ENCODE peak calls at places on chromosomes 6 and 20, in five cellular contexts. One of them, this sample, is unnamed.

GRCh38 chr6:110748458-110748857 is 66.8 kb downstream of the CDK19 start:
- DNase-seq in mesenchymal stem cell: no peak
- DNase-seq in neuronal stem cell: no peak
- DNase-seq in mesendoderm: no peak
- DNase-seq in IMR-90: no peak
- DNase-seq in this sample: no peak

GRCh38 chr6:105300090-105300489 is 102.8 kb downstream of the PREP start:
- DNase-seq in mesenchymal stem cell: no peak
- DNase-seq in mesendoderm: no peak
- DNase-seq in neuronal stem cell: no peak
- DNase-seq in IMR-90: peak; percentile 43
- DNase-seq in this sample: no peak

GRCh38 chr6:139679516-139680179 is 305.2 kb upstream of the CITED2 start:
- DNase-seq in mesenchymal stem cell: peak; percentile 52
- DNase-seq in neuronal stem cell: no peak
- DNase-seq in mesendoderm: no peak
- DNase-seq in IMR-90: peak; percentile 45
- DNase-seq in this sample: peak; percentile 84

GRCh38 chr6:7058250-7058923 is 49.4 kb upstream of the RREB1 start:
- DNase-seq in mesendoderm: peak; percentile 21
- DNase-seq in neuronal stem cell: no peak
- DNase-seq in mesenchymal stem cell: peak; percentile 89
- DNase-seq in IMR-90: peak; percentile 98
- DNase-seq in this sample: peak; percentile 24

GRCh38 chr6:56359201-56359899 is 112.0 kb upstream of the COL21A1 start:
- DNase-seq in neuronal stem cell: peak; percentile 75
- DNase-seq in mesenchymal stem cell: peak; percentile 80
- DNase-seq in IMR-90: peak; percentile 79
- DNase-seq in mesendoderm: peak; percentile 80
- DNase-seq in this sample: peak; percentile 89

GRCh38 chr6:166393535-166393823 is 10.7 kb upstream of the MPC1 start:
- DNase-seq in mesenchymal stem cell: no peak
- DNase-seq in mesendoderm: no peak
- DNase-seq in IMR-90: no peak
- DNase-seq in neuronal stem cell: no peak
- DNase-seq in this sample: no peak

GRCh38 chr6:145866449-145867401 is 52.1 kb upstream of the FBXO30 start:
- DNase-seq in IMR-90: no peak
- DNase-seq in mesenchymal stem cell: no peak
- DNase-seq in mesendoderm: peak; percentile 11
- DNase-seq in neuronal stem cell: no peak
- DNase-seq in this sample: no peak

GRCh38 chr6:149895702-149896310 is 2.1 kb downstream of the RAET1E start:
- DNase-seq in mesendoderm: no peak
- DNase-seq in IMR-90: peak; percentile 62
- DNase-seq in neuronal stem cell: no peak
- DNase-seq in mesenchymal stem cell: peak; percentile 78
- DNase-seq in this sample: no peak

GRCh38 chr6:150289454-150290071 is 79.2 kb upstream of the IYD start:
- DNase-seq in neuronal stem cell: no peak
- DNase-seq in mesendoderm: no peak
- DNase-seq in mesenchymal stem cell: no peak
- DNase-seq in IMR-90: no peak
- DNase-seq in this sample: no peak

GRCh38 chr6:170122676-170123075 is 168.2 kb downstream of the DLL1 start:
- DNase-seq in mesenchymal stem cell: no peak
- DNase-seq in neuronal stem cell: no peak
- DNase-seq in mesendoderm: peak; percentile 78
- DNase-seq in IMR-90: no peak
- DNase-seq in this sample: peak; percentile 80

GRCh38 chr6:10033223-10033829 is 381.5 kb downstream of the TFAP2A start:
- DNase-seq in mesenchymal stem cell: no peak
- DNase-seq in neuronal stem cell: no peak
- DNase-seq in mesendoderm: peak; percentile 88
- DNase-seq in IMR-90: no peak
- DNase-seq in this sample: peak; percentile 81

GRCh38 chr6:14001329-14002012 is 76.7 kb downstream of the RNF182 start:
- DNase-seq in mesenchymal stem cell: peak; percentile 99
- DNase-seq in IMR-90: peak; percentile 99
- DNase-seq in neuronal stem cell: no peak
- DNase-seq in mesendoderm: no peak
- DNase-seq in this sample: peak; percentile 61

GRCh38 chr6:111604259-111605099 is 1.2 kb downstream of the TRAF3IP2 start:
- DNase-seq in mesenchymal stem cell: peak; percentile 86
- DNase-seq in IMR-90: peak; percentile 80
- DNase-seq in neuronal stem cell: no peak
- DNase-seq in mesendoderm: peak; percentile 70
- DNase-seq in this sample: peak; percentile 34

GRCh38 chr6:133512410-133513016 is 271.4 kb downstream of the EYA4 start:
- DNase-seq in mesendoderm: peak; percentile 61
- DNase-seq in neuronal stem cell: peak; percentile 64
- DNase-seq in mesenchymal stem cell: peak; percentile 65
- DNase-seq in IMR-90: peak; percentile 67
- DNase-seq in this sample: peak; percentile 69

GRCh38 chr6:72739368-72739779 is 117.5 kb downstream of the KCNQ5 start:
- DNase-seq in mesendoderm: no peak
- DNase-seq in neuronal stem cell: no peak
- DNase-seq in IMR-90: no peak
- DNase-seq in mesenchymal stem cell: no peak
- DNase-seq in this sample: no peak

GRCh38 chr6:31172973-31173384 is 2.5 kb upstream of the POU5F1 start:
- DNase-seq in neuronal stem cell: no peak
- DNase-seq in IMR-90: no peak
- DNase-seq in mesenchymal stem cell: no peak
- DNase-seq in mesendoderm: peak; percentile 93
- DNase-seq in this sample: no peak

GRCh38 chr6:110781522-110782200 is 33.6 kb downstream of the CDK19 start:
- DNase-seq in mesenchymal stem cell: no peak
- DNase-seq in IMR-90: no peak
- DNase-seq in neuronal stem cell: no peak
- DNase-seq in mesendoderm: no peak
- DNase-seq in this sample: no peak

GRCh38 chr20:58706150-58706892 is 13.7 kb downstream of the NPEPL1 start:
- DNase-seq in mesendoderm: no peak
- DNase-seq in IMR-90: no peak
- DNase-seq in neuronal stem cell: no peak
- DNase-seq in mesenchymal stem cell: no peak
- DNase-seq in this sample: no peak

GRCh38 chr20:59779656-59780380 is 153.6 kb downstream of the SYCP2 start:
- DNase-seq in neuronal stem cell: no peak
- DNase-seq in mesendoderm: no peak
- DNase-seq in mesenchymal stem cell: no peak
- DNase-seq in IMR-90: no peak
- DNase-seq in this sample: no peak

GRCh38 chr6:99026135-99026534 is 78.4 kb upstream of the FBXL4 start:
- DNase-seq in mesendoderm: peak; percentile 59
- DNase-seq in mesenchymal stem cell: no peak
- DNase-seq in neuronal stem cell: peak; percentile 15
- DNase-seq in IMR-90: no peak
- DNase-seq in this sample: no peak

GRCh38 chr20:51760905-51761544 is 7.2 kb downstream of the ATP9A start:
- DNase-seq in IMR-90: peak; percentile 96
- DNase-seq in mesenchymal stem cell: peak; percentile 90
- DNase-seq in mesendoderm: peak; percentile 24
- DNase-seq in neuronal stem cell: no peak
- DNase-seq in this sample: no peak

GRCh38 chr20:44829688-44830087 is 19.3 kb upstream of the RIMS4 start:
- DNase-seq in IMR-90: no peak
- DNase-seq in mesendoderm: no peak
- DNase-seq in mesenchymal stem cell: no peak
- DNase-seq in neuronal stem cell: no peak
- DNase-seq in this sample: peak; percentile 77

GRCh38 chr6:169847773-169848380 is 96.5 kb downstream of the ERMARD start:
- DNase-seq in mesendoderm: no peak
- DNase-seq in mesenchymal stem cell: no peak
- DNase-seq in neuronal stem cell: no peak
- DNase-seq in IMR-90: no peak
- DNase-seq in this sample: no peak

GRCh38 chr6:3001773-3002293 is 2.1 kb downstream of the NQO2 start:
- DNase-seq in mesenchymal stem cell: peak; percentile 88
- DNase-seq in IMR-90: peak; percentile 77
- DNase-seq in neuronal stem cell: no peak
- DNase-seq in mesendoderm: peak; percentile 95
- DNase-seq in this sample: peak; percentile 85

GRCh38 chr6:134303903-134304302 is 14.0 kb downstream of the SGK1 start:
- DNase-seq in IMR-90: peak; percentile 48
- DNase-seq in neuronal stem cell: no peak
- DNase-seq in mesenchymal stem cell: no peak
- DNase-seq in mesendoderm: no peak
- DNase-seq in this sample: no peak

GRCh38 chr6:119071576-119071975 is 6.9 kb downstream of the FAM184A start:
- DNase-seq in mesendoderm: no peak
- DNase-seq in IMR-90: no peak
- DNase-seq in mesenchymal stem cell: no peak
- DNase-seq in neuronal stem cell: no peak
- DNase-seq in this sample: no peak

GRCh38 chr20:20440473-20440872 is 72.6 kb downstream of the INSM1 start:
- DNase-seq in IMR-90: no peak
- DNase-seq in neuronal stem cell: no peak
- DNase-seq in mesenchymal stem cell: no peak
- DNase-seq in mesendoderm: no peak
- DNase-seq in this sample: no peak

GRCh38 chr6:2780109-2780730 is 15.0 kb downstream of the WRNIP1 start:
- DNase-seq in mesenchymal stem cell: no peak
- DNase-seq in IMR-90: no peak
- DNase-seq in neuronal stem cell: no peak
- DNase-seq in mesendoderm: no peak
- DNase-seq in this sample: no peak

GRCh38 chr6:113684382-113684901 is 172.7 kb upstream of the MARCKS start:
- DNase-seq in IMR-90: peak; percentile 41
- DNase-seq in mesenchymal stem cell: peak; percentile 36
- DNase-seq in neuronal stem cell: no peak
- DNase-seq in mesendoderm: peak; percentile 51
- DNase-seq in this sample: peak; percentile 60

GRCh38 chr6:118391086-118391485 is 157.0 kb upstream of the PLN start:
- DNase-seq in neuronal stem cell: no peak
- DNase-seq in mesenchymal stem cell: no peak
- DNase-seq in IMR-90: peak; percentile 25
- DNase-seq in mesendoderm: no peak
- DNase-seq in this sample: no peak

GRCh38 chr6:107030151-107030550 is 2.2 kb downstream of the MTRES1 start:
- DNase-seq in mesenchymal stem cell: no peak
- DNase-seq in neuronal stem cell: no peak
- DNase-seq in mesendoderm: no peak
- DNase-seq in IMR-90: peak; percentile 34
- DNase-seq in this sample: no peak
- H3K4me2 ChIP-seq in mesenchymal stem cell: no peak overlapping the region
- H3K4me2 ChIP-seq in neuronal stem cell: no peak overlapping the region
- H3K4me2 ChIP-seq in mesendoderm: no peak overlapping the region
- H3K4me2 ChIP-seq in IMR-90: no peak overlapping the region
- H3K4me2 ChIP-seq in this sample: no peak overlapping the region

DNA sequence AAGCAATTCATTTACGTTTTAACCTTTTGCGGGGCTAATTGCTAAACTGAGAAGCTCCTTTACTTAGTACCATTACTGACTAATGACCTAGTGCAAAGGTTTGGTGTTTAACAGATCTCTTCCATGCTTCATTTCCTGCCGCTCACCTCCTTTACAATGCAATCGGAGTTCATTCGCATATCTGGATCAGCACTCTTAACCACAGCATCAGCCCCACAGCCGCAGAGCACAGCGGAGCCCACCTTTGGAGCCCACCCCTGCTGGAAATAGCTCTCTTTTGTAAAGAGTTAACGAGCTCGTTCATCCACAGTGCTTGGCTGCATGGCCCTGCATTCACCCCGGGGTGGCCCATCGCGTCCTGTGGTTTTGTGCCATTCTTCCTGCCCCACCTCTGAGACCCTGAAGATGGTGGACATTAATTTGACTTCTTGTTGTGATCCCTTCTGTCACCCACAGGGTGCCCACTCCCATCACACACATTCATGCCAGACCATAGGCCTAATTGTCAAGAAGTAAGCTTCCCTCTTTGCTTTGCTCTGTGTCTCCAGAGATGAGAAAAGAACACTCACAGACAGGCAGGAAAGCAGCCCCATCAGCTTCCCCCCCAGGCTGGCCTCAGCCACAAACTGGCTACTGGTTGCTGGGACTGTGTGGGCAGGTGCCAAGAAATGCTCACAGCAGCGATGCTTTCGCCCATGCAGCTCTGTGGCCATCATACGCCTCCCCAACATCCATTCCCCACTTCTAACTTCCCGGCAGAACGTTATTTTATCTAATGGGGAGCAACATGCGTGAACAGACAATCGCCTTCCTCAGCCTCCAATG is 167.1 kb downstream of the LRFN2 start:
- DNase-seq in neuronal stem cell: no peak
- DNase-seq in IMR-90: no peak
- DNase-seq in mesenchymal stem cell: no peak
- DNase-seq in mesendoderm: no peak
- DNase-seq in this sample: no peak
- H2BK120ac ChIP-seq in neuronal stem cell: no peak overlapping the region
- H2BK120ac ChIP-seq in IMR-90: no peak overlapping the region
- H2BK120ac ChIP-seq in mesenchymal stem cell: no peak overlapping the region
- H2BK120ac ChIP-seq in mesendoderm: no peak overlapping the region
- H2BK120ac ChIP-seq in this sample: no peak overlapping the region

GRCh38 chr6:154487367-154488275 is 22.9 kb downstream of the CNKSR3 start:
- DNase-seq in neuronal stem cell: no peak
- DNase-seq in IMR-90: peak; percentile 31
- DNase-seq in mesenchymal stem cell: no peak
- DNase-seq in mesendoderm: no peak
- DNase-seq in this sample: no peak
- H3K4me3 ChIP-seq in neuronal stem cell: no peak overlapping the region
- H3K4me3 ChIP-seq in IMR-90: no peak overlapping the region
- H3K4me3 ChIP-seq in mesenchymal stem cell: no peak overlapping the region
- H3K4me3 ChIP-seq in mesendoderm: no peak overlapping the region
- H3K4me3 ChIP-seq in this sample: no peak overlapping the region

GRCh38 chr20:64216036-64216435 is 39.5 kb upstream of the PCMTD2 start:
- DNase-seq in neuronal stem cell: no peak
- DNase-seq in mesenchymal stem cell: no peak
- DNase-seq in IMR-90: no peak
- DNase-seq in mesendoderm: no peak
- DNase-seq in this sample: no peak
- H3K4me2 ChIP-seq in neuronal stem cell: no peak overlapping the region
- H3K4me2 ChIP-seq in mesenchymal stem cell: no peak overlapping the region
- H3K4me2 ChIP-seq in IMR-90: no peak overlapping the region
- H3K4me2 ChIP-seq in mesendoderm: no peak overlapping the region
- H3K4me2 ChIP-seq in this sample: no peak overlapping the region

This sample was measured in trophoblast cell.